ENCODE peak calls at places on chromosomes 4 and X, in five cellular contexts. Y, O, Q, C and Z are unnamed samples.

GRCh38 chr4:48139688-48140087 is 5.6 kb upstream of the TXK start:
- DNase-seq in Y (no peak), O (no peak), Q (no peak), C (no peak), Z (no peak)

GRCh38 chr4:38145033-38145673 is 185.0 kb downstream of the PTTG2 start:
- DNase-seq in Y (no peak), O (no peak), Q (no peak), C (no peak), Z (no peak)

GRCh38 chr4:105998210-105998609 is 102.9 kb downstream of the NPNT start:
- DNase-seq in Y (no peak), O (no peak), Q (no peak), C (no peak), Z (no peak)

GRCh38 chrX:43813898-43814297 is 68.4 kb downstream of the MAOB start:
- DNase-seq in Y (no peak), O (peak), Q (no peak), C (no peak), Z (no peak)

GRCh38 chr4:71107732-71108131 is 114.3 kb downstream of the DCK start:
- DNase-seq in Y (no peak), O (no peak), Q (no peak), C (no peak), Z (no peak)

GRCh38 chrX:18994713-18995112 is 10.8 kb upstream of the PHKA2 start:
- DNase-seq in Y (no peak), O (no peak), Q (no peak), C (peak), Z (no peak)

GRCh38 chr4:40672528-40673522 is 43.2 kb upstream of the RBM47 start:
- DNase-seq in Y (no peak), O (no peak), Q (no peak), C (peak), Z (no peak)

GRCh38 chr4:183375156-183375555 is 52.9 kb upstream of the CLDN24 start:
- DNase-seq in Y (no peak), O (no peak), Q (no peak), C (no peak), Z (no peak)

GRCh38 chr4:165204462-165204830 is 2.9 kb upstream of the KLHL2 start:
- DNase-seq in Y (no peak), O (no peak), Q (no peak), C (no peak), Z (no peak)

GRCh38 chrX:21725498-21725897 is 32.4 kb downstream of the SMPX start:
- DNase-seq in Y (no peak), O (peak), Q (no peak), C (no peak), Z (no peak)